ENCODE peak calls at places on chromosome 6, in four cellular contexts. M is psoas muscle, Z is endothelial cell of umbilical vein, G is astrocyte. Y is an unnamed sample. For H3K27me3, the result is how much of the 10 kb centered on the place peaks cover.

GRCh38 chr6:20632696-20633095 is 98.4 kb downstream of the CDKAL1 start:
- DNase-seq in M (no peak), Z (no peak), G (no peak), Y (no peak)

GRCh38 chr6:154384196-154384595 is 27.6 kb upstream of the IPCEF1 start:
- DNase-seq in Z (no peak), M (no peak), G (no peak), Y (no peak)

GRCh38 chr6:4093288-4093687 is 14.4 kb upstream of the FAM217A start:
- DNase-seq in Z (no peak), M (no peak), G (peak), Y (no peak)

GRCh38 chr6:131029661-131030297 is 33.3 kb downstream of the EPB41L2 start:
- DNase-seq in G (peak), Z (no peak), M (no peak), Y (no peak)

GRCh38 chr6:53623497-53623896 is 42.1 kb downstream of the KLHL31 start:
- DNase-seq in Z (no peak), G (peak), M (no peak), Y (peak)

GRCh38 chr6:16511048-16511660 is 250.1 kb downstream of the ATXN1 start:
- DNase-seq in Z (peak), G (peak), M (no peak), Y (no peak)

GRCh38 chr6:113870917-113871316 is 13.8 kb downstream of the MARCKS start:
- DNase-seq in M (no peak), Z (no peak), G (no peak), Y (no peak)

GRCh38 chr6:100886078-100886477 is 4.9 kb upstream of the ASCC3 start:
- DNase-seq in G (peak), Z (no peak), M (no peak), Y (no peak)

GRCh38 chr6:28135393-28135792 is 6.3 kb upstream of the ZKSCAN8 start:
- DNase-seq in G (no peak), Z (no peak), M (no peak), Y (no peak)

GRCh38 chr6:56683882-56684281 is 41.2 kb upstream of the DST start:
- DNase-seq in Z (peak), G (peak), M (no peak), Y (no peak)

GRCh38 chr6:13729891-13730290 is 18.3 kb upstream of the RANBP9 start:
- DNase-seq in Z (no peak), M (no peak), G (peak), Y (no peak)

GRCh38 chr6:7615611-7616383 is 25.8 kb downstream of the SNRNP48 start:
- DNase-seq in Z (peak), M (no peak), G (peak), Y (no peak)

GRCh38 chr6:67630146-67630545 is 1004.9 kb upstream of the ADGRB3 start:
- DNase-seq in M (no peak), Z (peak), G (peak), Y (no peak)

GRCh38 chr6:71157350-71157749 is 131.3 kb upstream of the OGFRL1 start:
- DNase-seq in M (no peak), G (no peak), Z (no peak), Y (no peak)

GRCh38 chr6:85479221-85479620 is 29.3 kb downstream of the NT5E start:
- DNase-seq in Z (no peak), M (no peak), G (no peak), Y (no peak)

GRCh38 chr6:28947831-28948270 is 24.1 kb upstream of the TRIM27 start:
- DNase-seq in M (no peak), Z (peak), G (no peak), Y (no peak)

GRCh38 chr6:15595461-15596173 is 67.2 kb downstream of the DTNBP1 start:
- DNase-seq in G (peak), M (no peak), Z (no peak), Y (no peak)

GRCh38 chr6:138089325-138089724 is 17.9 kb downstream of the PERP start:
- DNase-seq in M (no peak), G (no peak), Z (peak), Y (no peak)

GRCh38 chr6:159541296-159541695 is 151.7 kb downstream of the SOD2 start:
- DNase-seq in M (no peak), Z (no peak), G (no peak), Y (no peak)

GRCh38 chr6:10362300-10362699 is 52.6 kb downstream of the TFAP2A start:
- DNase-seq in Z (no peak), M (no peak), G (no peak), Y (no peak)

GRCh38 chr6:73648166-73648565 is 5.6 kb downstream of the SLC17A5 start:
- DNase-seq in Z (no peak), M (no peak), G (peak), Y (no peak)

GRCh38 chr6:169288591-169288990 is 34.9 kb upstream of the THBS2 start:
- DNase-seq in Z (no peak), M (peak), G (peak), Y (no peak)

GRCh38 chr6:99092009-99092408 is 144.3 kb upstream of the FBXL4 start:
- DNase-seq in M (no peak), G (no peak), Z (no peak), Y (no peak)

GRCh38 chr6:155495011-155495768 is 39.6 kb upstream of the NOX3 start:
- DNase-seq in Z (peak), G (peak), M (peak), Y (no peak)

GRCh38 chr6:158707120-158707519 is 57.3 kb downstream of the SYTL3 start:
- DNase-seq in G (peak), Z (peak), M (no peak), Y (peak)

GRCh38 chr6:15907914-15908518 is 220.9 kb upstream of the MYLIP start:
- DNase-seq in M (no peak), G (no peak), Z (no peak), Y (no peak)

GRCh38 chr6:156963712-156964700 is 186.8 kb downstream of the ARID1B start:
- DNase-seq in G (peak), Z (no peak), M (peak), Y (no peak)

GRCh38 chr6:128098000-128098581 is 197.2 kb upstream of the THEMIS start:
- DNase-seq in M (no peak), G (peak), Z (no peak), Y (no peak)

GRCh38 chr6:3359973-3360726 is 96.7 kb downstream of the SLC22A23 start:
- DNase-seq in M (no peak), Z (no peak), G (no peak), Y (no peak)

GRCh38 chr6:150028799-150029198 is 3.5 kb upstream of the RAET1L start:
- DNase-seq in M (no peak), G (no peak), Z (no peak), Y (no peak)

GRCh38 chr6:163780993-163781392 is 366.5 kb downstream of the QKI start:
- DNase-seq in Z (no peak), M (peak), G (peak), Y (peak)

GRCh38 chr6:39236742-39237141 is 7.5 kb upstream of the KCNK5 start:
- DNase-seq in Z (no peak), M (no peak), G (no peak), Y (no peak)

GRCh38 chr6:29602564-29603361 is 17.8 kb downstream of the OR2H2 start:
- DNase-seq in Z (no peak), G (peak), M (no peak), Y (no peak)

GRCh38 chr6:38508894-38509293 is 130.8 kb downstream of the BTBD9 start:
- DNase-seq in M (no peak), G (peak), Z (no peak), Y (no peak)

GRCh38 chr6:157811476-157812173 is 11.4 kb upstream of the SNX9 start:
- DNase-seq in M (no peak), G (peak), Z (peak), Y (no peak)

GRCh38 chr6:158819977-158820632 is 937 bp upstream of the EZR start:
- DNase-seq in M (no peak), G (no peak), Z (no peak), Y (peak)

GRCh38 chr6:125953502-125953875 is 3.1 kb upstream of the HINT3 start:
- DNase-seq in Z (no peak), G (no peak), M (no peak), Y (peak)

GRCh38 chr6:120857422-120857821 is 476.9 kb downstream of the TBC1D32 start:
- DNase-seq in M (no peak), G (no peak), Z (no peak), Y (no peak)

GRCh38 chr6:41353333-41353732 is 17.9 kb downstream of the NCR2 start:
- DNase-seq in Z (no peak), G (no peak), M (no peak), Y (no peak)
- H3K27me3 ChIP-seq in Z (under half), G (under half), M (under half), Y (under half)

GRCh38 chr6:31293343-31293742 is 21.5 kb upstream of the HLA-C start:
- DNase-seq in G (peak), Z (peak), M (no peak), Y (no peak)
- H3K27me3 ChIP-seq in G (under half), Z (under half), M (under half), Y (under half)

GRCh38 chr6:1043458-1043836 is 268.5 kb upstream of the FOXQ1 start:
- DNase-seq in G (no peak), M (no peak), Z (no peak), Y (no peak)

GRCh38 chr6:1045239-1045638 is 266.7 kb upstream of the FOXQ1 start:
- DNase-seq in Z (no peak), G (no peak), M (no peak), Y (no peak)

GRCh38 chr6:1040393-1040792 is 271.5 kb upstream of the FOXQ1 start:
- DNase-seq in Z (no peak), M (no peak), G (no peak), Y (no peak)

GRCh38 chr6:1044040-1044836 is 267.7 kb upstream of the FOXQ1 start:
- DNase-seq in Z (no peak), G (no peak), M (no peak), Y (no peak)

GRCh38 chr6:1042583-1043457 is 269.1 kb upstream of the FOXQ1 start:
- DNase-seq in G (no peak), M (no peak), Z (no peak), Y (peak)
- H3K27me3 ChIP-seq in G (under half), M (under half), Z (under half), Y (under half)

GRCh38 chr6:136463796-136464542 is 86.3 kb downstream of the MAP7 start:
- DNase-seq in M (no peak), Z (no peak), G (no peak), Y (no peak)
- H3K27me3 ChIP-seq in M (under half), Z (under half), G (under half), Y (under half)

DNA sequence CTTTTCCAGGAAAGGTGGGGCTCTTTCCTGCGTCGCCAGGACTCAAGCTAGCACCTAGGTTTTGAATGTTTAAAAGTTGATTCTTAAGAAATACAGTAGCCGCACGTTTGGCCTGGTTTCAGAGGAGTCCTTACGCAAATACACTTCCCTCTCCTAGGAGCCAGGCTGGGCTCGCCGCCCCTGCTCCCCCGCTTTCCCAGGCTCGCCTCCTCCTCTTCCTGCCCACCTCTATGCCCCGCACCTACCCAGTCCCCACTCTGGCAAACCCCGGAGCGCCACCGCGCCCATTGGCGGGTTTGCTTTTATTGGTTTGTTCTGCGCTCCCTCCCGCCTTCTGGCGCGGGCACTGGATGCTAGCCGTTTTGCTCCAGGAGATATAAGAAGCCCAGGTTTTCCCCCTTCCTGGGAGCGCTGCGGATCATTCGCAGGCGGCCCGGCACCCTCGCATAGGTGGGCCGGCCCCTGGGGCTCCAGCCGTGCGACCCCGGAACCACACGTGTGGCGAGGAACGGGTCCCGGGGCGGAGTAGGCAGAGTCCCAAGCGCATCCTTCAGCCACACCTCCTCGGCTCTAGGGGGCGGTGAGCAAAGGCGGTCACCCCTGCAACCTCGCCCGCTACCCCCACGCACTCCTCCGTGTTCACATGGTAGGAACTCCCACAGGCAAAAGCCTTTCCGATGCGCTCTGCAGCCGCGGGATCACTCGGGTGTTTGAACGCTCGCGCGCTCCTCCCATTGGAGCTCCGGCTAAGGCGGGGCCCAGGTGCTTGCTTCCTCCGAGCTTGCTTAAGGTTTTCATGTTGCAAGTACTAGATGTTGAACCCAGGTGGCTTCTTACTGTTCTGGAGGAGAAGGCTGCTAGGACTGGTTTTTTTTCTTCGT is 119.0 kb downstream of the RTN4IP1 start:
- DNase-seq in M (peak), G (no peak), Z (no peak), Y (peak)
- H3K27me3 ChIP-seq in M (under half), G (under half), Z (under half), Y (under half)

GRCh38 chr6:168163096-168163731 is 84.2 kb upstream of the FRMD1 start:
- DNase-seq in M (no peak), G (peak), Z (no peak), Y (no peak)
- H3K27me3 ChIP-seq in M (under half), G (under half), Z (under half), Y (under half)

GRCh38 chr6:136991614-136992013 is 53.2 kb downstream of the IL20RA start:
- DNase-seq in M (no peak), G (no peak), Z (no peak), Y (no peak)
- H3K27me3 ChIP-seq in M (under half), G (under half), Z (under half), Y (under half)

DNA sequence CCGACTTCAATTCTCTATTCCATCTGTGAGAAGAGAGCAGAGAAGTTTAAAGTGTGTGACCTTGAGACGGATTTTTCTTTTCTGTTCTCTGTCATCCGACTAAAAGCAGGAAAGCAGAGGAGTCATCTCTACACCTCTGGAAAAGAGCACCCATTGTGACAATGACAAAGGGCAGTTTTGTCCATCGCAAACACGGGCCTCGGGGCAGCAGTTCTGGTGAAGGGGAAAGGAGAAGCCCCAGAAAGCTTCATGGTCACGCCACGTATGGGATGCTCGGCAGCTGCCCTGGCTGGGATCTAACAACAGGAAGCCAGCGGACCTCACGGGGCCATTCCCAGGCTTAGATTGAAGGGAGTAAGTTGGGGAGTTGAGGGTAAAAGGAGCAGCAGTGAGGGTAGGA is 52.0 kb upstream of the HBS1L start:
- DNase-seq in M (no peak), Z (no peak), G (no peak), Y (no peak)
- H3K27me3 ChIP-seq in M (under half), Z (under half), G (under half), Y (under half)